ENCODE peak calls at places on chromosomes 5 and 9, in nine cellular contexts. O is fibroblast of lung; B is naive thymus-derived CD4-positive, alpha-beta T cell; T is fibroblast of pulmonary artery; Z is lower leg skin; Q is colonic mucosa; E is Panc1; C is fibroblast of mammary gland; X is CD4-positive, alpha-beta T cell. K is an unnamed sample.

GRCh38 chr5:34998058-34998789 is 49.5 kb downstream of the AGXT2 start:
- DNase-seq in Z (no peak), O (peak; percentile 65), E (no peak), C (peak; percentile 97), X (no peak), T (peak; percentile 71), B (no peak), Q (no peak), K (no peak)

GRCh38 chr5:429453-430188 is 13.4 kb upstream of the EXOC3 start:
- DNase-seq in T (peak; percentile 17), Q (no peak), X (no peak), E (no peak), O (peak; percentile 54), C (peak; percentile 37), Z (peak; percentile 87), B (no peak), K (peak; percentile 31)

GRCh38 chr5:50717615-50718014 is 51.2 kb downstream of the PARP8 start:
- DNase-seq in O (no peak), C (no peak), E (no peak), Z (no peak), T (no peak), X (no peak), Q (no peak), B (no peak), K (no peak)

GRCh38 chr5:145668714-145669113 is 166.4 kb downstream of the PRELID2 start:
- DNase-seq in O (no peak), X (no peak), C (no peak), E (no peak), Q (no peak), T (no peak), B (no peak), Z (no peak), K (no peak)

GRCh38 chr9:134494273-134494815 is 147.3 kb upstream of the COL5A1 start:
- DNase-seq in E (no peak), T (no peak), C (no peak), O (no peak), B (no peak), Z (peak; percentile 78), X (no peak), Q (no peak), K (no peak)

GRCh38 chr9:92970467-92970923 is 23.2 kb downstream of the FGD3 start:
- DNase-seq in C (peak; percentile 6), Q (no peak), Z (peak; percentile 66), X (no peak), O (no peak), B (no peak), T (peak; percentile 18), E (no peak), K (no peak)

GRCh38 chr9:127975376-127976315 is 5.1 kb downstream of the EEIG1 start:
- DNase-seq in T (no peak), O (no peak), Z (no peak), X (no peak), B (no peak), E (no peak), C (no peak), Q (peak; percentile 27), K (no peak)

GRCh38 chr9:2663486-2663885 is 41.9 kb downstream of the VLDLR start:
- DNase-seq in B (no peak), O (no peak), Z (no peak), X (no peak), E (no peak), T (no peak), Q (no peak), C (no peak), K (no peak)

GRCh38 chr9:70101265-70101664 is 57.6 kb downstream of the MAMDC2 start:
- DNase-seq in B (no peak), E (no peak), X (no peak), Z (no peak), T (peak; percentile 55), C (peak; percentile 45), O (peak; percentile 42), Q (no peak), K (no peak)

GRCh38 chr5:66958126-66958983 is 238.2 kb downstream of the CD180 start:
- DNase-seq in E (no peak), O (peak; percentile 79), T (peak; percentile 75), B (no peak), Q (no peak), C (peak; percentile 77), X (no peak), Z (no peak), K (no peak)

GRCh38 chr5:36301858-36302603 is at the start of gene RANBP3L:
- DNase-seq in Z (no peak), O (peak; percentile 86), B (no peak), T (peak; percentile 34), E (no peak), Q (no peak), X (no peak), C (peak; percentile 34), K (no peak)

GRCh38 chr5:143229896-143230675 is 173.4 kb downstream of the NR3C1 start:
- DNase-seq in E (no peak), Z (peak; percentile 90), B (peak; percentile 14), C (peak; percentile 84), O (no peak), X (peak; percentile 11), T (no peak), Q (no peak), K (no peak)

GRCh38 chr9:1676771-1677170 is 338.4 kb upstream of the SMARCA2 start:
- DNase-seq in Q (no peak), Z (no peak), B (no peak), O (no peak), T (no peak), C (no peak), E (no peak), X (no peak), K (no peak)

GRCh38 chr5:122697171-122697570 is 77.7 kb upstream of the SNX2 start:
- DNase-seq in E (no peak), C (peak; percentile 40), T (no peak), Z (peak; percentile 23), Q (no peak), X (no peak), O (no peak), B (no peak), K (no peak)

GRCh38 chr9:111949919-111950318 is 53.3 kb downstream of the UGCG start:
- DNase-seq in B (no peak), Q (no peak), T (peak; percentile 54), O (no peak), C (no peak), X (no peak), Z (no peak), E (no peak), K (no peak)

GRCh38 chr5:54704825-54705224 is 187.3 kb downstream of the SNX18 start:
- DNase-seq in E (no peak), X (no peak), Z (no peak), C (no peak), B (no peak), Q (no peak), T (no peak), O (no peak), K (no peak)

GRCh38 chr9:34291019-34291418 is 38.0 kb downstream of the KIF24 start:
- DNase-seq in X (no peak), Q (no peak), T (no peak), Z (no peak), O (no peak), C (no peak), E (no peak), B (no peak), K (no peak)

GRCh38 chr9:133142657-133143592 is 20.8 kb downstream of the GBGT1 start:
- DNase-seq in Z (peak; percentile 85), B (no peak), O (no peak), E (no peak), Q (peak; percentile 40), C (no peak), X (no peak), T (no peak), K (no peak)

GRCh38 chr9:137311171-137311970 is 9.3 kb upstream of the NRARP start:
- DNase-seq in B (no peak), Z (peak; percentile 89), E (no peak), O (no peak), C (peak; percentile 42), T (peak; percentile 26), Q (peak; percentile 91), X (no peak), K (no peak)

GRCh38 chr9:110357510-110357909 is 19.8 kb upstream of the TXNDC8 start:
- DNase-seq in E (no peak), T (no peak), B (no peak), Q (no peak), X (no peak), O (no peak), Z (no peak), C (no peak), K (no peak)

GRCh38 chr9:125785187-125785840 is 38.1 kb downstream of the PBX3 start:
- DNase-seq in O (no peak), T (peak; percentile 19), B (no peak), E (no peak), Z (no peak), C (peak; percentile 59), X (no peak), Q (no peak), K (no peak)

K was measured in tibial nerve.